ENCODE peak calls at places on chromosome 7, in nine cellular contexts. M, Q, T, X, B, Y, U, G and R are unnamed samples.

GRCh38 chr7:94303736-94304135 is 91.0 kb upstream of the COL1A2 start:
- DNase-seq in B (no peak), T (peak), M (peak), G (peak), Y (no peak), X (no peak), Q (no peak), U (peak), R (no peak)

GRCh38 chr7:31796375-31796774 is 109.4 kb downstream of the PPP1R17 start:
- DNase-seq in T (no peak), M (no peak), Q (no peak), U (no peak), X (no peak), Y (no peak), G (no peak), B (no peak), R (no peak)

GRCh38 chr7:23530355-23530754 is 1.4 kb downstream of the TRA2A start:
- DNase-seq in Y (peak), G (peak), U (no peak), M (peak), Q (no peak), B (peak), T (peak), X (peak), R (peak)

GRCh38 chr7:79459381-79459780 is 5.9 kb upstream of the MAGI2 start:
- DNase-seq in M (no peak), T (no peak), G (peak), Y (no peak), B (no peak), X (no peak), Q (no peak), U (no peak), R (no peak)

GRCh38 chr7:146115665-146116451 is 743 bp upstream of the CNTNAP2 start:
- DNase-seq in X (peak), B (peak), Q (peak), G (peak), Y (no peak), T (no peak), U (no peak), M (peak), R (peak)

GRCh38 chr7:34354906-34355305 is 303.1 kb upstream of the NPSR1 start:
- DNase-seq in Q (no peak), Y (no peak), T (peak), X (no peak), M (no peak), B (no peak), G (peak), U (no peak), R (no peak)

GRCh38 chr7:106793015-106793651 is 71.9 kb upstream of the PIK3CG start:
- DNase-seq in X (peak), T (no peak), B (no peak), M (peak), Q (no peak), G (peak), U (no peak), Y (no peak), R (peak)

GRCh38 chr7:137943132-137943551 is 58.7 kb downstream of the CREB3L2 start:
- DNase-seq in G (peak), Q (no peak), M (no peak), Y (no peak), X (no peak), U (peak), B (no peak), T (no peak), R (no peak)

GRCh38 chr7:87599336-87599735 is 1.3 kb downstream of the ABCB1 start:
- DNase-seq in X (no peak), G (no peak), Y (peak), M (peak), B (no peak), T (no peak), Q (peak), U (no peak), R (peak)

GRCh38 chr7:30487371-30487770 is 8.8 kb upstream of the NOD1 start:
- DNase-seq in U (no peak), Y (no peak), X (no peak), M (no peak), B (no peak), G (no peak), T (no peak), Q (no peak), R (no peak)

GRCh38 chr7:90749774-90750173 is 153.7 kb downstream of the CDK14 start:
- DNase-seq in X (peak), G (no peak), Y (no peak), T (peak), Q (no peak), M (no peak), U (no peak), B (no peak), R (peak)

GRCh38 chr7:142804715-142805114 is 33.9 kb downstream of the PRSS2 start:
- DNase-seq in B (no peak), Y (no peak), X (no peak), M (no peak), T (no peak), U (no peak), Q (no peak), G (no peak), R (no peak)

GRCh38 chr7:1646957-1647891 is 22.9 kb upstream of the ELFN1 start:
- DNase-seq in X (peak), T (no peak), Q (no peak), G (no peak), B (no peak), Y (no peak), M (peak), U (no peak), R (peak)

GRCh38 chr7:46854958-46855473 is 726.9 kb downstream of the TNS3 start:
- DNase-seq in U (no peak), X (no peak), T (peak), M (no peak), Y (no peak), G (peak), B (no peak), Q (no peak), R (peak)

GRCh38 chr7:67823345-67823744 is 826.7 kb downstream of the TYW1 start:
- DNase-seq in U (no peak), M (no peak), T (no peak), B (peak), X (no peak), Y (no peak), G (peak), Q (no peak), R (peak)

GRCh38 chr7:2918406-2918805 is 74.3 kb upstream of the GNA12 start:
- DNase-seq in Y (no peak), G (no peak), U (no peak), B (no peak), T (no peak), M (no peak), Q (no peak), X (no peak), R (no peak)

GRCh38 chr7:146478975-146479492 is 362.4 kb downstream of the CNTNAP2 start:
- DNase-seq in B (peak), T (no peak), M (no peak), Q (no peak), X (no peak), G (no peak), Y (no peak), U (no peak), R (no peak)

GRCh38 chr7:150610193-150610592 is 22.0 kb downstream of the GIMAP6 start:
- DNase-seq in T (no peak), Q (no peak), Y (no peak), M (no peak), B (no peak), X (no peak), U (no peak), G (no peak), R (no peak)

GRCh38 chr7:95471076-95471475 is 14.7 kb upstream of the ASB4 start:
- DNase-seq in M (peak), Q (no peak), Y (no peak), X (no peak), U (no peak), G (no peak), T (no peak), B (peak), R (no peak)

GRCh38 chr7:29609162-29610030 is 45.8 kb downstream of the PRR15 start:
- DNase-seq in U (no peak), B (peak), T (peak), Q (no peak), X (no peak), M (no peak), G (peak), Y (no peak), R (peak)

GRCh38 chr7:102236102-102236501 is 50.6 kb upstream of the SH2B2 start:
- DNase-seq in B (no peak), Y (no peak), U (no peak), M (no peak), X (no peak), T (no peak), Q (no peak), G (no peak), R (no peak)

GRCh38 chr7:51268859-51269258 is 47.8 kb downstream of the COBL start:
- DNase-seq in U (no peak), B (no peak), T (no peak), G (no peak), Q (no peak), X (no peak), M (no peak), Y (no peak), R (no peak)

GRCh38 chr7:39507866-39508551 is 58.2 kb upstream of the YAE1 start:
- DNase-seq in U (no peak), G (peak), Q (peak), X (no peak), Y (no peak), B (peak), M (no peak), T (peak), R (no peak)

GRCh38 chr7:33190688-33191304 is 61.4 kb downstream of the BBS9 start:
- DNase-seq in Y (no peak), M (no peak), Q (no peak), G (no peak), T (no peak), U (no peak), B (no peak), X (no peak), R (no peak)

GRCh38 chr7:157490465-157490912 is 153.7 kb downstream of the DNAJB6 start:
- DNase-seq in Y (peak), Q (peak), G (peak), T (peak), M (no peak), B (no peak), U (no peak), X (no peak), R (no peak)

GRCh38 chr7:150399861-150400778 is 21.0 kb downstream of the ZNF775 start:
- DNase-seq in G (peak), B (no peak), M (no peak), Q (no peak), T (peak), Y (no peak), X (no peak), U (no peak), R (no peak)

GRCh38 chr7:74586258-74587200 is 71.0 kb upstream of the GTF2I start:
- DNase-seq in G (peak), B (no peak), M (no peak), T (no peak), X (no peak), Q (no peak), Y (no peak), U (no peak), R (no peak)

GRCh38 chr7:95472521-95473160 is 13.1 kb upstream of the ASB4 start:
- DNase-seq in Y (no peak), Q (no peak), G (peak), M (no peak), T (no peak), X (no peak), B (peak), U (no peak), R (no peak)

GRCh38 chr7:8229927-8230326 is 32.0 kb downstream of the ICA1 start:
- DNase-seq in T (no peak), B (no peak), M (no peak), U (no peak), X (no peak), G (no peak), Y (no peak), Q (no peak), R (no peak)

GRCh38 chr7:5421626-5422323 is 1.9 kb downstream of the TNRC18 start:
- DNase-seq in X (no peak), Y (no peak), Q (peak), U (no peak), G (peak), M (peak), T (peak), B (peak), R (peak)